ENCODE peak calls at places on chromosome 18, in four cellular contexts. U, C, A and F are unnamed samples.

GRCh38 chr18:51278045-51278649 is 80.7 kb upstream of the MEX3C start:
- DNase-seq in U (peak), C (peak), A (peak), F (no peak)

GRCh38 chr18:58495634-58496033 is 133.3 kb downstream of the ALPK2 start:
- DNase-seq in U (no peak), C (no peak), A (no peak), F (no peak)

GRCh38 chr18:2104620-2105462 is 466.5 kb downstream of the METTL4 start:
- DNase-seq in U (peak), C (peak), A (no peak), F (no peak)

GRCh38 chr18:12036201-12036751 is 55.0 kb downstream of the IMPA2 start:
- DNase-seq in U (no peak), C (no peak), A (no peak), F (no peak)

GRCh38 chr18:75811156-75811555 is 383.7 kb upstream of the SMIM21 start:
- DNase-seq in U (no peak), C (no peak), A (no peak), F (no peak)

GRCh38 chr18:31197676-31198075 is 35.0 kb upstream of the DSC1 start:
- DNase-seq in U (no peak), C (no peak), A (no peak), F (no peak)

GRCh38 chr18:37698508-37699035 is 133.0 kb upstream of the CELF4 start:
- DNase-seq in U (no peak), C (no peak), A (no peak), F (no peak)

GRCh38 chr18:74457043-74457742 is at the start of gene DIPK1C:
- DNase-seq in U (peak), C (no peak), A (no peak), F (no peak)

GRCh38 chr18:35407871-35408481 is 30.8 kb upstream of the ZNF396 start:
- DNase-seq in U (peak), C (peak), A (no peak), F (no peak)

GRCh38 chr18:63322908-63323634 is 3.5 kb upstream of the BCL2 start:
- DNase-seq in U (peak), C (peak), A (no peak), F (no peak)

GRCh38 chr18:11886629-11887028 is 21.5 kb downstream of the MPPE1 start:
- DNase-seq in U (no peak), C (no peak), A (no peak), F (no peak)

GRCh38 chr18:75390854-75391253 is 36.6 kb downstream of the SMIM21 start:
- DNase-seq in U (no peak), C (no peak), A (no peak), F (no peak)

GRCh38 chr18:5464241-5464640 is 79.6 kb downstream of the EPB41L3 start:
- DNase-seq in U (no peak), C (no peak), A (no peak), F (no peak)

GRCh38 chr18:6055711-6056110 is 160.4 kb upstream of the TMEM200C start:
- DNase-seq in U (no peak), C (no peak), A (no peak), F (no peak)

GRCh38 chr18:54767094-54767493 is 61.2 kb upstream of the RAB27B start:
- DNase-seq in U (no peak), C (peak), A (no peak), F (no peak)

GRCh38 chr18:21991081-21991534 is 178.3 kb upstream of the GATA6 start:
- DNase-seq in U (peak), C (peak), A (peak), F (no peak)

GRCh38 chr18:51195602-51196115 is 1.8 kb downstream of the MEX3C start:
- DNase-seq in U (peak), C (peak), A (no peak), F (no peak)

GRCh38 chr18:56637897-56638231 is 528 bp downstream of the TXNL1 start:
- DNase-seq in U (peak), C (no peak), A (no peak), F (no peak)

GRCh38 chr18:42473611-42474010 is 518.6 kb downstream of the PIK3C3 start:
- DNase-seq in U (no peak), C (no peak), A (no peak), F (no peak)

GRCh38 chr18:12011962-12012549 is 30.7 kb downstream of the IMPA2 start:
- DNase-seq in U (no peak), C (no peak), A (no peak), F (peak)

GRCh38 chr18:39840406-39840805 is 2114.6 kb upstream of the PIK3C3 start:
- DNase-seq in U (no peak), C (no peak), A (no peak), F (no peak)

GRCh38 chr18:27400001-27400400 is 214.9 kb upstream of the CHST9 start:
- DNase-seq in U (peak), C (no peak), A (peak), F (peak)

GRCh38 chr18:5309888-5310470 is 14.5 kb upstream of the ZBTB14 start:
- DNase-seq in U (no peak), C (no peak), A (no peak), F (no peak)

GRCh38 chr18:28469946-28470345 is 293.0 kb upstream of the CDH2 start:
- DNase-seq in U (no peak), C (no peak), A (no peak), F (no peak)

GRCh38 chr18:21747764-21748693 is 7.4 kb downstream of the MIB1 start:
- DNase-seq in U (no peak), C (no peak), A (no peak), F (no peak)

GRCh38 chr18:37551846-37552245 is 13.8 kb downstream of the CELF4 start:
- DNase-seq in U (no peak), C (no peak), A (no peak), F (no peak)

GRCh38 chr18:28684746-28685145 is 507.8 kb upstream of the CDH2 start:
- DNase-seq in U (no peak), C (no peak), A (no peak), F (no peak)

GRCh38 chr18:26312196-26312595 is 86.0 kb downstream of the TAF4B start:
- DNase-seq in U (peak), C (no peak), A (no peak), F (no peak)

GRCh38 chr18:66646622-66647021 is 42.7 kb upstream of the CDH19 start:
- DNase-seq in U (no peak), C (no peak), A (no peak), F (no peak)

GRCh38 chr18:55088561-55088960 is 129.3 kb upstream of the CCDC68 start:
- DNase-seq in U (no peak), C (no peak), A (no peak), F (no peak)

DNA sequence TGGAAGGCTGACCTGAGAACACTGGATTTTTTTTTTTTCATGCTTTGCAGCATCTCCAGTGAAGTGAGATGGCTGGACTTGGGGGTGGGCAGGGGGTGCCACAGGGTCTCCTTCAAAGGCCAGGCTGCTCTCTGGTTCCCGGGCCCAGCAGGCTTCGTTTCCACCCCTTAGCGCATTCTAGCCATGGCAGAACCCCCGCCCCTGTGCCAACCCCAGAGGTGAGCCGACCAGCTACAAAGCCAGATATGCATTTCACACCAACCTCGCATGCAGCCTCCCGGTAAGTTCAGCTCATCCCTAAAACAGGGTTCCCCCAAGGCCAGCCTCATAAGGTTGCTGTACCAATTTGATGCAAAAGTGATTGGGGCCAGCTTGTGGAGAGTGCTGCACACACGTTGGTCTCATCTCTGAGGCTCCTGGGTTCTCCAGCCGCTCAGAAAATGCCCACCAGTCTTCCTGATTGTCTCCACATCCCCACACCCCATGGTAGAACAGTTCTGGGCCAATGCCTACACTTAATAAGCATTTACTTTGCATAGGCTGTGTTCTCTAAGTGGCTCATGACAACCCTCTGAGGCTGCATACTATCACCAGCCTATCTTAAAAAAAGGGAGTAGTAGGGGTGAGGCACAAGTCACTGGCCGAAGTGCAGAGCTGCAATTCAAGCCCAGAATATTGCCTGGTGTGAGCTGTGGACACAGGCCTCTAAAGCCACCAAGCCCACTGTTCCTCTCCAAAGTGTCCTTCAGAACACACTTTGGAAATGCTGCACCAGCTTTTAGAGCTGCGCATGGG is 23.3 kb downstream of the SMAD7 start:
- DNase-seq in U (no peak), C (no peak), A (no peak), F (no peak)
- H3K27ac ChIP-seq in U (no peak), C (peak), A (no peak), F (peak)

GRCh38 chr18:13291745-13292447 is 73.3 kb downstream of the LDLRAD4 start:
- DNase-seq in U (no peak), C (no peak), A (no peak), F (no peak)

GRCh38 chr18:13290856-13291271 is 72.3 kb downstream of the LDLRAD4 start:
- DNase-seq in U (no peak), C (no peak), A (no peak), F (no peak)

GRCh38 chr18:13289501-13290205 is 71.1 kb downstream of the LDLRAD4 start:
- DNase-seq in U (no peak), C (no peak), A (no peak), F (no peak)

GRCh38 chr18:13292736-13293135 is 74.2 kb downstream of the LDLRAD4 start:
- DNase-seq in U (no peak), C (no peak), A (no peak), F (no peak)

GRCh38 chr18:13291299-13291698 is 72.7 kb downstream of the LDLRAD4 start:
- DNase-seq in U (no peak), C (no peak), A (no peak), F (no peak)
- TF ChIP-seq CTCF in U (no peak), C (no peak), A (no peak), F (no peak)

GRCh38 chr18:8400193-8400752 is 209.0 kb upstream of the RAB12 start:
- DNase-seq in U (no peak), C (no peak), A (no peak), F (no peak)

GRCh38 chr18:8403713-8404112 is 205.5 kb upstream of the RAB12 start:
- DNase-seq in U (no peak), C (no peak), A (no peak), F (no peak)

GRCh38 chr18:8400825-8401224 is 208.4 kb upstream of the RAB12 start:
- DNase-seq in U (no peak), C (no peak), A (no peak), F (no peak)

GRCh38 chr18:8402237-8402636 is 207.0 kb upstream of the RAB12 start:
- DNase-seq in U (no peak), C (no peak), A (no peak), F (no peak)

DNA sequence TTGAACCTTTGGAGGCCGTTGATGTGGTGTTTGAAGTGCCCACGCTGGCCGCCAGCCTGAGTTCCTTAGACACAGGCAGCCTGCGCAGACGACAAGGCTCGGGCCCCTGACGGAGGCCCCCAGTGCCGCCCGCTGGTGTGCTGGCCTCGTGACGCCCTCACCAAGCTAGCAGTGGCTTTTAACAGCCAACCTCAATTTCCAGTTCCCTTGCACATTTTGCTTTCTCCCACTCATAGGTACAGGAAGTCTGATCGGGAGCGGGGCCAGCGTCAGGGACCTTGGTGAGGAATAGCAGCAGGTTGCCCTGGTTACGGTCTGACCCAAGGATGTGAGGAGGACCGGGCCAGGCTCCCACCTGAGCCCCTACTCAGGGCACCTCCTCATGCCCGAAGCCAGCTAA is 207.6 kb upstream of the RAB12 start:
- DNase-seq in U (no peak), C (no peak), A (no peak), F (no peak)
- H3K9ac ChIP-seq in U (no peak), C (no peak), A (no peak), F (no peak)

GRCh38 chr18:80009661-80010550 is 21.5 kb upstream of the TXNL4A start:
- DNase-seq in U (no peak), C (no peak), A (no peak), F (no peak)

GRCh38 chr18:80012714-80013113 is 21.5 kb upstream of the RBFA start:
- DNase-seq in U (no peak), C (no peak), A (no peak), F (no peak)

GRCh38 chr18:80004600-80005342 is 16.4 kb upstream of the TXNL4A start:
- DNase-seq in U (no peak), C (no peak), A (no peak), F (no peak)

GRCh38 chr18:80006726-80007125 is 18.4 kb upstream of the TXNL4A start:
- DNase-seq in U (no peak), C (no peak), A (no peak), F (no peak)

DNA sequence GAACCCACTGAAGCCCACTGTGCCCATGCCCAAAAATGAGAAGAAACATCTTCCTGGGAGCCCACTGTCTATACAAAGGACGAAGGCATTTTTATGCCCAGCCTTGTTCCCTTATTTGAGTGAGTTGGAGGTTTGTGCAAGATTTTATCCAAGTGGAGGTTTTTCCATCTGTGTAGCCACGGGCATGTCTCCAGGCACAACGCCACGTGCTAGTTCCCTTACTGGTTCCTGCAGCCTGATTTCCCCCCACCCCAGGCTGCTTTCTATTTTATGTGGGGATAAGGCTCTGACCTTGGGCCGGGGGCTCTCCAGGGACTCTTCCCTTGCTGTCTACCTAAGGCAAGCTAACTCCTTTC is 22.2 kb upstream of the TXNL4A start:
- DNase-seq in U (no peak), C (no peak), A (no peak), F (no peak)
- H3K27ac ChIP-seq in U (no peak), C (no peak), A (no peak), F (no peak)

DNA sequence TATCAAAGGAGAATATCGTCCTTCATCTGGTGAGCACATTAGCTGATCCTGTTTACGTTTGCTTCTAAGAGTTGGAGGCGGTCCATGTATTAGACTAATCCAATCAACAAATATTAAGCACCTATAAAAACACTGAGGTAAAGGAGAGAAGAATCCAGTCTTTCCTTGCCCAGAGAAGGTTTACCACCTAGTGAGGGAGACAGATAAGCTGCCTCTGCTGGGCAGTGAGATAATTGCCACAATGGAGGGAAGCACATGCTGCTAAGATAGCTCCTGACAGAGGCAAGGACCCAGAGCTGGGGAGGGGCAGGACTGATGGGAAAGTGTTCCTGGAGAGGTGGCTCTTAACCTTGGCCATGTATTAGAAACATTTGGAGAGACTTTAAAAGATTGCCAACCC is 36.7 kb upstream of the ST8SIA5 start:
- DNase-seq in U (no peak), C (no peak), A (no peak), F (no peak)
- TF ChIP-seq CTCF in U (peak), C (no peak), A (peak), F (no peak)

DNA sequence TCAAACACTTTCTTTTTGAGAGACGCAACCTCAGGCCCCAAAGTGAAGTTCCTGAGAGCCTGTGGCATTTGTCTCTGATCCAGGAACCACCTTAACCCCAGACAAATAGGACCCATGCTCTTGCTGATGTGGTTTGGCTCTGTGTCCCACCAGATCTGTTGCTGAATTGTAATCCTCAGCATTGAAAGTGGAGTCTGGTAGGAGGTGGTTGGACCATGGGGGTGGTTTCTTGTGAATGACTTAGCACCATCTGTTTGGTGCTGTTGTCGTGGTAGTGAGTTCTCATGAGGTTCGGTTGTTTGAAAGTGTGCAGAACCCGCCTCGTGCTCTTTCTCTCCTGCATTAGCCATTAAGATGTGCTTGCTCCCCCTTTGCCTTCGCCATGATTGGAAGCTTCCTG is 252.6 kb downstream of the FAM210A start:
- DNase-seq in U (no peak), C (no peak), A (no peak), F (no peak)
- H3K9ac ChIP-seq in U (no peak), C (no peak), A (no peak), F (no peak)

GRCh38 chr18:23484783-23485182 is 18.5 kb upstream of the RMC1 start:
- DNase-seq in U (no peak), C (no peak), A (no peak), F (no peak)
- H3K27ac ChIP-seq in U (no peak), C (no peak), A (no peak), F (no peak)